ENCODE peak calls at places on chromosomes 1 and 21, in seven cellular contexts. One of them, this sample, is unnamed.

GRCh38 chr1:14567056-14567455 is 31.4 kb upstream of the KAZN start:
- DNase-seq in CD8-positive, alpha-beta T cell: no peak
- DNase-seq in EH: no peak
- DNase-seq in SW480: peak; percentile 10
- DNase-seq in nucleus accumbens: no peak
- DNase-seq in H54: no peak
- DNase-seq in SW 1271: no peak
- DNase-seq in this sample: no peak

GRCh38 chr1:153610334-153611023 is 2.5 kb downstream of the S100A16 start:
- DNase-seq in CD8-positive, alpha-beta T cell: no peak
- DNase-seq in EH: peak; percentile 60
- DNase-seq in SW480: peak; percentile 38
- DNase-seq in nucleus accumbens: no peak
- DNase-seq in H54: peak; percentile 60
- DNase-seq in SW 1271: peak; percentile 1
- DNase-seq in this sample: no peak

GRCh38 chr1:203915811-203916210 is 54.4 kb downstream of the SNRPE start:
- DNase-seq in CD8-positive, alpha-beta T cell: no peak
- DNase-seq in EH: peak; percentile 80
- DNase-seq in SW480: no peak
- DNase-seq in nucleus accumbens: no peak
- DNase-seq in H54: no peak
- DNase-seq in SW 1271: no peak
- DNase-seq in this sample: no peak

GRCh38 chr1:102191723-102192122 is 195.0 kb upstream of the OLFM3 start:
- DNase-seq in CD8-positive, alpha-beta T cell: no peak
- DNase-seq in EH: peak; percentile 7
- DNase-seq in SW480: peak; percentile 58
- DNase-seq in nucleus accumbens: peak; percentile 12
- DNase-seq in H54: no peak
- DNase-seq in SW 1271: peak; percentile 2
- DNase-seq in this sample: peak; percentile 40

GRCh38 chr1:3688356-3688755 is 36.0 kb downstream of the TP73 start:
- DNase-seq in CD8-positive, alpha-beta T cell: no peak
- DNase-seq in EH: peak; percentile 12
- DNase-seq in SW480: no peak
- DNase-seq in nucleus accumbens: no peak
- DNase-seq in H54: no peak
- DNase-seq in SW 1271: no peak
- DNase-seq in this sample: no peak

GRCh38 chr1:152109998-152110294 is 5.3 kb downstream of the TCHH start:
- DNase-seq in CD8-positive, alpha-beta T cell: no peak
- DNase-seq in EH: peak; percentile 14
- DNase-seq in SW480: no peak
- DNase-seq in nucleus accumbens: no peak
- DNase-seq in H54: no peak
- DNase-seq in SW 1271: no peak
- DNase-seq in this sample: no peak

GRCh38 chr21:43858806-43859648 is 6.0 kb upstream of the AGPAT3 start:
- DNase-seq in CD8-positive, alpha-beta T cell: no peak
- DNase-seq in EH: no peak
- DNase-seq in SW480: no peak
- DNase-seq in nucleus accumbens: no peak
- DNase-seq in H54: no peak
- DNase-seq in SW 1271: no peak
- DNase-seq in this sample: no peak

GRCh38 chr1:198156745-198157240 is at the start of gene NEK7:
- DNase-seq in CD8-positive, alpha-beta T cell: peak; percentile 76
- DNase-seq in EH: peak; percentile 90
- DNase-seq in SW480: peak; percentile 84
- DNase-seq in nucleus accumbens: peak; percentile 83
- DNase-seq in H54: peak; percentile 79
- DNase-seq in SW 1271: peak; percentile 26
- DNase-seq in this sample: peak; percentile 91

GRCh38 chr1:207315435-207315834 is 6.0 kb upstream of the CD55 start:
- DNase-seq in CD8-positive, alpha-beta T cell: no peak
- DNase-seq in EH: no peak
- DNase-seq in SW480: no peak
- DNase-seq in nucleus accumbens: no peak
- DNase-seq in H54: no peak
- DNase-seq in SW 1271: no peak
- DNase-seq in this sample: no peak

GRCh38 chr1:26041978-26042377 is 3.9 kb downstream of the SLC30A2 start:
- DNase-seq in CD8-positive, alpha-beta T cell: no peak
- DNase-seq in EH: no peak
- DNase-seq in SW480: no peak
- DNase-seq in nucleus accumbens: no peak
- DNase-seq in H54: no peak
- DNase-seq in SW 1271: no peak
- DNase-seq in this sample: no peak

GRCh38 chr21:42809171-42809570 is 70.2 kb downstream of the WDR4 start:
- DNase-seq in CD8-positive, alpha-beta T cell: no peak
- DNase-seq in EH: no peak
- DNase-seq in SW480: no peak
- DNase-seq in nucleus accumbens: no peak
- DNase-seq in H54: no peak
- DNase-seq in SW 1271: no peak
- DNase-seq in this sample: no peak

GRCh38 chr1:232686346-232686745 is 56.4 kb upstream of the SIPA1L2 start:
- DNase-seq in CD8-positive, alpha-beta T cell: no peak
- DNase-seq in EH: no peak
- DNase-seq in SW480: no peak
- DNase-seq in nucleus accumbens: no peak
- DNase-seq in H54: no peak
- DNase-seq in SW 1271: no peak
- DNase-seq in this sample: no peak

GRCh38 chr1:23824711-23825075 is 536 bp downstream of the HMGCL start:
- DNase-seq in CD8-positive, alpha-beta T cell: no peak
- DNase-seq in EH: no peak
- DNase-seq in SW480: no peak
- DNase-seq in nucleus accumbens: no peak
- DNase-seq in H54: no peak
- DNase-seq in SW 1271: no peak
- DNase-seq in this sample: no peak

GRCh38 chr1:36223373-36223995 is 759 bp upstream of the THRAP3 start:
- DNase-seq in CD8-positive, alpha-beta T cell: no peak
- DNase-seq in EH: peak; percentile 68
- DNase-seq in SW480: peak; percentile 29
- DNase-seq in nucleus accumbens: no peak
- DNase-seq in H54: no peak
- DNase-seq in SW 1271: peak; percentile 9
- DNase-seq in this sample: no peak

GRCh38 chr1:47819503-47819888 is 177.7 kb downstream of the TRABD2B start:
- DNase-seq in CD8-positive, alpha-beta T cell: no peak
- DNase-seq in EH: no peak
- DNase-seq in SW480: no peak
- DNase-seq in nucleus accumbens: no peak
- DNase-seq in H54: no peak
- DNase-seq in SW 1271: no peak
- DNase-seq in this sample: no peak

GRCh38 chr1:29563571-29563970 is 327.2 kb downstream of the PTPRU start:
- DNase-seq in CD8-positive, alpha-beta T cell: no peak
- DNase-seq in EH: no peak
- DNase-seq in SW480: no peak
- DNase-seq in nucleus accumbens: no peak
- DNase-seq in H54: no peak
- DNase-seq in SW 1271: no peak
- DNase-seq in this sample: no peak

GRCh38 chr1:154913242-154913641 is 23.3 kb downstream of the PMVK start:
- DNase-seq in CD8-positive, alpha-beta T cell: no peak
- DNase-seq in EH: no peak
- DNase-seq in SW480: no peak
- DNase-seq in nucleus accumbens: no peak
- DNase-seq in H54: no peak
- DNase-seq in SW 1271: no peak
- DNase-seq in this sample: no peak

GRCh38 chr1:81113688-81114087 is 687.0 kb upstream of the ADGRL2 start:
- DNase-seq in CD8-positive, alpha-beta T cell: no peak
- DNase-seq in EH: peak; percentile 48
- DNase-seq in SW480: no peak
- DNase-seq in nucleus accumbens: no peak
- DNase-seq in H54: no peak
- DNase-seq in SW 1271: no peak
- DNase-seq in this sample: no peak

GRCh38 chr1:167412920-167413319 is 105.4 kb downstream of the CD247 start:
- DNase-seq in CD8-positive, alpha-beta T cell: no peak
- DNase-seq in EH: no peak
- DNase-seq in SW480: no peak
- DNase-seq in nucleus accumbens: no peak
- DNase-seq in H54: no peak
- DNase-seq in SW 1271: no peak
- DNase-seq in this sample: no peak

GRCh38 chr1:110561631-110562030 is 42.7 kb upstream of the KCNA10 start:
- DNase-seq in CD8-positive, alpha-beta T cell: no peak
- DNase-seq in EH: no peak
- DNase-seq in SW480: no peak
- DNase-seq in nucleus accumbens: no peak
- DNase-seq in H54: no peak
- DNase-seq in SW 1271: no peak
- DNase-seq in this sample: no peak

GRCh38 chr1:61051455-61052392 is 30.6 kb upstream of the NFIA start:
- DNase-seq in CD8-positive, alpha-beta T cell: no peak
- DNase-seq in EH: no peak
- DNase-seq in SW480: peak; percentile 70
- DNase-seq in nucleus accumbens: peak; percentile 12
- DNase-seq in H54: no peak
- DNase-seq in SW 1271: no peak
- DNase-seq in this sample: no peak

GRCh38 chr21:45901061-45901690 is 80.4 kb upstream of the COL6A1 start:
- DNase-seq in CD8-positive, alpha-beta T cell: no peak
- DNase-seq in EH: no peak
- DNase-seq in SW480: no peak
- DNase-seq in nucleus accumbens: no peak
- DNase-seq in H54: no peak
- DNase-seq in SW 1271: no peak
- DNase-seq in this sample: no peak

GRCh38 chr1:3620708-3621107 is 4.1 kb upstream of the TPRG1L start:
- DNase-seq in CD8-positive, alpha-beta T cell: no peak
- DNase-seq in EH: no peak
- DNase-seq in SW480: no peak
- DNase-seq in nucleus accumbens: no peak
- DNase-seq in H54: no peak
- DNase-seq in SW 1271: no peak
- DNase-seq in this sample: no peak

GRCh38 chr21:41048636-41049035 is 119.3 kb upstream of the BACE2 start:
- DNase-seq in CD8-positive, alpha-beta T cell: no peak
- DNase-seq in EH: no peak
- DNase-seq in SW480: no peak
- DNase-seq in nucleus accumbens: no peak
- DNase-seq in H54: no peak
- DNase-seq in SW 1271: no peak
- DNase-seq in this sample: no peak

GRCh38 chr1:159188375-159188788 is 16.3 kb upstream of the ACKR1 start:
- DNase-seq in CD8-positive, alpha-beta T cell: no peak
- DNase-seq in EH: peak; percentile 32
- DNase-seq in SW480: no peak
- DNase-seq in nucleus accumbens: peak; percentile 75
- DNase-seq in H54: no peak
- DNase-seq in SW 1271: no peak
- DNase-seq in this sample: peak; percentile 9

GRCh38 chr1:18818036-18818435 is 41.4 kb downstream of the TAS1R2 start:
- DNase-seq in CD8-positive, alpha-beta T cell: no peak
- DNase-seq in EH: no peak
- DNase-seq in SW480: no peak
- DNase-seq in nucleus accumbens: no peak
- DNase-seq in H54: no peak
- DNase-seq in SW 1271: no peak
- DNase-seq in this sample: no peak

GRCh38 chr1:43144228-43144627 is 27.9 kb downstream of the EBNA1BP2 start:
- DNase-seq in CD8-positive, alpha-beta T cell: no peak
- DNase-seq in EH: peak; percentile 46
- DNase-seq in SW480: peak; percentile 22
- DNase-seq in nucleus accumbens: no peak
- DNase-seq in H54: no peak
- DNase-seq in SW 1271: no peak
- DNase-seq in this sample: no peak

GRCh38 chr1:19786988-19787423 is 12.7 kb downstream of the TMCO4 start:
- DNase-seq in CD8-positive, alpha-beta T cell: no peak
- DNase-seq in EH: no peak
- DNase-seq in SW480: no peak
- DNase-seq in nucleus accumbens: no peak
- DNase-seq in H54: no peak
- DNase-seq in SW 1271: no peak
- DNase-seq in this sample: no peak

GRCh38 chr1:226355679-226356583 is 47.0 kb upstream of the LIN9 start:
- DNase-seq in CD8-positive, alpha-beta T cell: no peak
- DNase-seq in EH: peak; percentile 8
- DNase-seq in SW480: no peak
- DNase-seq in nucleus accumbens: peak; percentile 13
- DNase-seq in H54: no peak
- DNase-seq in SW 1271: no peak
- DNase-seq in this sample: no peak

GRCh38 chr1:161907266-161907665 is 116.4 kb downstream of the OLFML2B start:
- DNase-seq in CD8-positive, alpha-beta T cell: no peak
- DNase-seq in EH: no peak
- DNase-seq in SW480: no peak
- DNase-seq in nucleus accumbens: no peak
- DNase-seq in H54: no peak
- DNase-seq in SW 1271: no peak
- DNase-seq in this sample: no peak

GRCh38 chr1:241253491-241253890 is 103.5 kb downstream of the RGS7 start:
- DNase-seq in CD8-positive, alpha-beta T cell: no peak
- DNase-seq in EH: peak; percentile 90
- DNase-seq in SW480: no peak
- DNase-seq in nucleus accumbens: no peak
- DNase-seq in H54: no peak
- DNase-seq in SW 1271: no peak
- DNase-seq in this sample: no peak

GRCh38 chr1:245096330-245097066 is 58.3 kb upstream of the KIF26B start:
- DNase-seq in CD8-positive, alpha-beta T cell: no peak
- DNase-seq in EH: no peak
- DNase-seq in SW480: no peak
- DNase-seq in nucleus accumbens: peak; percentile 39
- DNase-seq in H54: no peak
- DNase-seq in SW 1271: no peak
- DNase-seq in this sample: no peak

This sample was measured in NCI-H460.